ENCODE peak calls at places on chromosomes 7 and 10, in five cellular contexts. One of them, this sample, is unnamed. For H3K4me1, the result is how much of the 10 kb centered on the place peaks cover.

GRCh38 chr10:24791129-24791733 is 67.5 kb upstream of the ARHGAP21 start:
- DNase-seq in upper lobe of left lung: no peak
- DNase-seq in K562: no peak
- DNase-seq in prostate gland: no peak
- DNase-seq in GM12878: no peak
- DNase-seq in this sample: no peak

GRCh38 chr7:90830302-90830701 is 234.2 kb downstream of the CDK14 start:
- DNase-seq in upper lobe of left lung: no peak
- DNase-seq in K562: no peak
- DNase-seq in prostate gland: no peak
- DNase-seq in GM12878: no peak
- DNase-seq in this sample: no peak

GRCh38 chr10:98028168-98028770 is 2.2 kb downstream of the CRTAC1 start:
- DNase-seq in upper lobe of left lung: peak
- DNase-seq in K562: peak
- DNase-seq in prostate gland: peak
- DNase-seq in GM12878: no peak
- DNase-seq in this sample: no peak

GRCh38 chr7:30702200-30702599 is 19.9 kb upstream of the CRHR2 start:
- DNase-seq in upper lobe of left lung: no peak
- DNase-seq in K562: no peak
- DNase-seq in prostate gland: no peak
- DNase-seq in GM12878: no peak
- DNase-seq in this sample: peak

GRCh38 chr10:103455235-103455634 is 3.1 kb upstream of the CALHM2 start:
- DNase-seq in upper lobe of left lung: no peak
- DNase-seq in K562: no peak
- DNase-seq in prostate gland: no peak
- DNase-seq in GM12878: no peak
- DNase-seq in this sample: no peak

GRCh38 chr7:120421151-120421651 is 148.2 kb downstream of the KCND2 start:
- DNase-seq in upper lobe of left lung: no peak
- DNase-seq in K562: no peak
- DNase-seq in prostate gland: no peak
- DNase-seq in GM12878: peak
- DNase-seq in this sample: no peak

GRCh38 chr7:44226396-44226753 is 25.6 kb downstream of the YKT6 start:
- DNase-seq in upper lobe of left lung: no peak
- DNase-seq in K562: no peak
- DNase-seq in prostate gland: no peak
- DNase-seq in GM12878: no peak
- DNase-seq in this sample: peak

GRCh38 chr10:129754211-129755050 is 209.6 kb downstream of the EBF3 start:
- DNase-seq in upper lobe of left lung: no peak
- DNase-seq in K562: no peak
- DNase-seq in prostate gland: peak
- DNase-seq in GM12878: no peak
- DNase-seq in this sample: peak

GRCh38 chr7:52091101-52091500 is 774.5 kb upstream of the COBL start:
- DNase-seq in upper lobe of left lung: no peak
- DNase-seq in K562: no peak
- DNase-seq in prostate gland: no peak
- DNase-seq in GM12878: no peak
- DNase-seq in this sample: no peak

GRCh38 chr7:6536262-6536770 is 14.9 kb downstream of the GRID2IP start:
- DNase-seq in upper lobe of left lung: no peak
- DNase-seq in K562: no peak
- DNase-seq in prostate gland: no peak
- DNase-seq in GM12878: no peak
- DNase-seq in this sample: no peak

GRCh38 chr10:28089467-28089866 is 90.6 kb upstream of the ODAD2 start:
- DNase-seq in upper lobe of left lung: no peak
- DNase-seq in K562: no peak
- DNase-seq in prostate gland: no peak
- DNase-seq in GM12878: no peak
- DNase-seq in this sample: no peak

GRCh38 chr7:137130751-137131158 is 212.8 kb downstream of the PTN start:
- DNase-seq in upper lobe of left lung: no peak
- DNase-seq in K562: no peak
- DNase-seq in prostate gland: no peak
- DNase-seq in GM12878: no peak
- DNase-seq in this sample: peak

GRCh38 chr7:66140924-66141323 is 26.3 kb downstream of the CRCP start:
- DNase-seq in upper lobe of left lung: peak
- DNase-seq in K562: no peak
- DNase-seq in prostate gland: peak
- DNase-seq in GM12878: no peak
- DNase-seq in this sample: no peak

GRCh38 chr7:18866359-18867036 is 250.9 kb downstream of the TWIST1 start:
- DNase-seq in upper lobe of left lung: peak
- DNase-seq in K562: no peak
- DNase-seq in prostate gland: no peak
- DNase-seq in GM12878: peak
- DNase-seq in this sample: no peak

GRCh38 chr10:30014511-30014910 is 44.9 kb downstream of the JCAD start:
- DNase-seq in upper lobe of left lung: no peak
- DNase-seq in K562: no peak
- DNase-seq in prostate gland: no peak
- DNase-seq in GM12878: no peak
- DNase-seq in this sample: no peak

GRCh38 chr7:74288034-74288881 is 949 bp upstream of the CLIP2 start:
- DNase-seq in upper lobe of left lung: no peak
- DNase-seq in K562: peak
- DNase-seq in prostate gland: no peak
- DNase-seq in GM12878: no peak
- DNase-seq in this sample: no peak
- TF ChIP-seq POLR2A in upper lobe of left lung: no peak
- TF ChIP-seq POLR2A in K562: no peak
- TF ChIP-seq POLR2A in prostate gland: no peak
- TF ChIP-seq POLR2A in GM12878: no peak
- TF ChIP-seq POLR2A in this sample: no peak

DNA sequence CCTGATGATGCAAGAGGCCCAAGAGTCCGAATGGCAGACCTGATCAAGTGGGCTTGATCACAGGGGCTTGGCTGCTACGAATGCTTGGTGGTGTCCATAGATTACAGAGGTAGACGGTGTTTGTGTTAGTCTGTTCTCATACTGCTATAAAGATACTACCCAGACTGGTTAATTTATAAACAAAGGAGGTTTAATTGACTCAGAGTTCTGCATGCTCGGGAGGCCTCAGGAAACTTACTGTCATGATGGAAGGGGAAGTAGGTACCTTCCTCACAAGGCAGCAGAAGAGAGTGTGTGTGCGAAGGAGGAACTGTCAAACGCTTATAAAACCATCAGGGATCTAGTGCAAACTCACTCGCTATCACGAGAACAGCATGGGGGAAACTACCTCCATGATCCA is 268.9 kb upstream of the KLF6 start:
- DNase-seq in upper lobe of left lung: peak
- DNase-seq in K562: no peak
- DNase-seq in prostate gland: no peak
- DNase-seq in GM12878: no peak
- DNase-seq in this sample: no peak
- H3K4me1 ChIP-seq in upper lobe of left lung: under half
- H3K4me1 ChIP-seq in K562: under half
- H3K4me1 ChIP-seq in prostate gland: under half
- H3K4me1 ChIP-seq in GM12878: under half
- H3K4me1 ChIP-seq in this sample: under half

GRCh38 chr10:12130237-12130872 is 878 bp downstream of the SEC61A2 start:
- DNase-seq in upper lobe of left lung: peak
- DNase-seq in K562: no peak
- DNase-seq in prostate gland: no peak
- DNase-seq in GM12878: peak
- DNase-seq in this sample: peak

GRCh38 chr10:12129222-12130111 is at the start of gene SEC61A2:
- DNase-seq in upper lobe of left lung: peak
- DNase-seq in K562: peak
- DNase-seq in prostate gland: peak
- DNase-seq in GM12878: peak
- DNase-seq in this sample: peak
- TF ChIP-seq POLR2AphosphoS5 in upper lobe of left lung: peak
- TF ChIP-seq POLR2AphosphoS5 in K562: peak
- TF ChIP-seq POLR2AphosphoS5 in prostate gland: peak
- TF ChIP-seq POLR2AphosphoS5 in GM12878: peak
- TF ChIP-seq POLR2AphosphoS5 in this sample: peak

GRCh38 chr7:148884299-148885022 is 370 bp upstream of the EZH2 start:
- DNase-seq in upper lobe of left lung: peak
- DNase-seq in K562: peak
- DNase-seq in prostate gland: peak
- DNase-seq in GM12878: peak
- DNase-seq in this sample: peak
- TF ChIP-seq POLR2A in upper lobe of left lung: peak
- TF ChIP-seq POLR2A in K562: peak
- TF ChIP-seq POLR2A in prostate gland: peak
- TF ChIP-seq POLR2A in GM12878: peak
- TF ChIP-seq POLR2A in this sample: peak

This sample was measured in spleen.